ENCODE peak calls at places on chromosomes 16 and 17, in eight cellular contexts. R is neural progenitor cell, Y is fibroblast of lung, F is K562, P is HCT116, Z is A673, C is GM23248, S is HepG2. I is an unnamed sample. For H3K27me3, the result is how much of the 10 kb centered on the place peaks cover.

GRCh38 chr17:33201255-33201654 is 91.8 kb downstream of the ASIC2 start:
- DNase-seq in P (no peak), S (no peak), Z (peak), F (no peak), Y (no peak), R (peak), C (no peak), I (no peak)

GRCh38 chr17:74852237-74853047 is 7.2 kb downstream of the GRIN2C start:
- DNase-seq in Z (no peak), Y (peak), C (peak), F (peak), R (peak), S (peak), P (peak), I (peak)

GRCh38 chr17:40218006-40218739 is 931 bp upstream of the WIPF2 start:
- DNase-seq in Y (no peak), F (no peak), Z (no peak), C (no peak), S (no peak), R (no peak), P (no peak), I (no peak)

GRCh38 chr16:29943846-29944669 is 17.8 kb upstream of the TMEM219 start:
- DNase-seq in Z (peak), S (peak), Y (peak), P (peak), R (peak), C (peak), F (peak), I (no peak)

GRCh38 chr17:17886747-17887146 is 50.0 kb upstream of the SREBF1 start:
- DNase-seq in R (no peak), P (no peak), F (no peak), S (no peak), C (no peak), Y (no peak), Z (no peak), I (no peak)

GRCh38 chr16:88672776-88673175 is 9.9 kb upstream of the MVD start:
- DNase-seq in R (peak), Z (peak), C (no peak), S (no peak), F (no peak), Y (no peak), P (peak), I (no peak)

GRCh38 chr17:1999557-2000251 is 25.4 kb downstream of the RTN4RL1 start:
- DNase-seq in C (peak), R (peak), Y (peak), S (peak), F (no peak), Z (no peak), P (no peak), I (peak)

GRCh38 chr17:28228986-28229729 is 89.8 kb upstream of the TMEM97 start:
- DNase-seq in S (no peak), Z (no peak), P (no peak), C (no peak), Y (no peak), R (no peak), F (peak), I (no peak)

GRCh38 chr16:83715217-83715920 is 92.4 kb upstream of the HSBP1 start:
- DNase-seq in Z (no peak), P (no peak), F (no peak), S (no peak), R (no peak), Y (peak), C (no peak), I (no peak)

GRCh38 chr16:80274576-80275191 is 266.1 kb upstream of the DYNLRB2 start:
- DNase-seq in R (peak), P (no peak), Y (peak), C (peak), S (no peak), Z (no peak), F (no peak), I (no peak)

GRCh38 chr17:58306131-58306951 is 22.3 kb downstream of the TSPOAP1 start:
- DNase-seq in F (no peak), R (no peak), Y (no peak), Z (no peak), P (no peak), C (no peak), S (no peak), I (no peak)

GRCh38 chr17:10741416-10742140 is 11.8 kb upstream of the TMEM220 start:
- DNase-seq in S (no peak), Z (no peak), P (no peak), C (no peak), Y (no peak), F (no peak), R (no peak), I (no peak)

GRCh38 chr17:79942591-79943353 is 92.9 kb downstream of the TBC1D16 start:
- DNase-seq in Z (no peak), S (no peak), P (no peak), F (no peak), Y (peak), R (no peak), C (no peak), I (no peak)

GRCh38 chr17:77320501-77321256 is 179.9 kb downstream of the SEC14L1 start:
- DNase-seq in Z (peak), C (peak), F (peak), P (no peak), S (no peak), R (no peak), Y (no peak), I (peak)

GRCh38 chr16:66874079-66874775 is 6.1 kb upstream of the PDP2 start:
- DNase-seq in Y (peak), R (no peak), C (peak), Z (no peak), F (no peak), S (no peak), P (no peak), I (no peak)

GRCh38 chr17:62162898-62163297 is 97.8 kb upstream of the MED13 start:
- DNase-seq in Y (no peak), P (no peak), R (no peak), S (no peak), C (no peak), Z (no peak), F (no peak), I (no peak)

GRCh38 chr17:48499743-48500434 is 30.9 kb downstream of the HOXB1 start:
- DNase-seq in Y (no peak), F (no peak), Z (no peak), P (no peak), S (no peak), R (no peak), C (no peak), I (no peak)

GRCh38 chr17:48500435-48501426 is 30.1 kb downstream of the HOXB1 start:
- DNase-seq in F (peak), S (no peak), R (no peak), C (peak), P (no peak), Z (no peak), Y (peak), I (no peak)

GRCh38 chr17:48497103-48497502 is 33.7 kb downstream of the HOXB1 start:
- DNase-seq in C (peak), F (no peak), P (no peak), Z (no peak), R (no peak), S (no peak), Y (peak), I (no peak)

GRCh38 chr17:48499248-48499647 is 31.6 kb downstream of the HOXB1 start:
- DNase-seq in P (no peak), Z (no peak), F (no peak), R (no peak), Y (peak), C (peak), S (no peak), I (no peak)

DNA sequence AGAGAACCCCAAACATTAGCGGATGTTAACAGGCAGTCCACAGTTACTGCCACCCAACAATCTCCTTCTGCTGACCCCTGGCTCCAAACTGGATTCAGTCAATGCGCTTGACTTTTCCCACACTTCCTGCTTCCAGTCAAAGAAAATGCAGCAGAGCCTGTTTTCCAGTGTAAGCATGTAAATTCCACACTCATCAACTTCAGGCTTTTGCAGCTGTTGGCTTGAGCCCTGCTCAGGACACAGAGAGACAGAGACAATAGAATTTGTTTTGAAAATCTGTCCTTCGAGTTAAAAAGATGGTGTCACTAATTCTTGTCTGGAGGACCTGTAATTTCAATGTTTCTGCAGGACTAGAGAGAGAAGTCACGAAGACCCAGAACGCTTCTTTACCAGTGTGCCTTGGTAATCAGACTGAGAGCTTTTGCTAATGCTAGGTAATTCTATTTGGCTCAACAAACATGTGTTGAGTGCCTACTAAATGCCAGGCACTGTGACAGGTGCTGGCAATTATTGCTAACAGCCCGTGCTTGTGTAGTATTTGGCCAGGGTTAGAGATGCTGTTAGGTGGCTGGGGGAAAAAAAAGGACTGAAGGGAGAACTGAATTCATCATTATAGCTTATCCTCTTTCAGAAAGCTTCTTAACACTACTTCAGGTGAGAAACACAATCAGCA is 32.5 kb downstream of the HOXB1 start:
- DNase-seq in C (no peak), Y (no peak), Z (no peak), P (no peak), R (no peak), F (no peak), S (no peak), I (no peak)
- H3K27me3 ChIP-seq in C (under half), Y (under half), Z (under half), P (under half), R (half or more), F (under half), S (under half), I (under half)

DNA sequence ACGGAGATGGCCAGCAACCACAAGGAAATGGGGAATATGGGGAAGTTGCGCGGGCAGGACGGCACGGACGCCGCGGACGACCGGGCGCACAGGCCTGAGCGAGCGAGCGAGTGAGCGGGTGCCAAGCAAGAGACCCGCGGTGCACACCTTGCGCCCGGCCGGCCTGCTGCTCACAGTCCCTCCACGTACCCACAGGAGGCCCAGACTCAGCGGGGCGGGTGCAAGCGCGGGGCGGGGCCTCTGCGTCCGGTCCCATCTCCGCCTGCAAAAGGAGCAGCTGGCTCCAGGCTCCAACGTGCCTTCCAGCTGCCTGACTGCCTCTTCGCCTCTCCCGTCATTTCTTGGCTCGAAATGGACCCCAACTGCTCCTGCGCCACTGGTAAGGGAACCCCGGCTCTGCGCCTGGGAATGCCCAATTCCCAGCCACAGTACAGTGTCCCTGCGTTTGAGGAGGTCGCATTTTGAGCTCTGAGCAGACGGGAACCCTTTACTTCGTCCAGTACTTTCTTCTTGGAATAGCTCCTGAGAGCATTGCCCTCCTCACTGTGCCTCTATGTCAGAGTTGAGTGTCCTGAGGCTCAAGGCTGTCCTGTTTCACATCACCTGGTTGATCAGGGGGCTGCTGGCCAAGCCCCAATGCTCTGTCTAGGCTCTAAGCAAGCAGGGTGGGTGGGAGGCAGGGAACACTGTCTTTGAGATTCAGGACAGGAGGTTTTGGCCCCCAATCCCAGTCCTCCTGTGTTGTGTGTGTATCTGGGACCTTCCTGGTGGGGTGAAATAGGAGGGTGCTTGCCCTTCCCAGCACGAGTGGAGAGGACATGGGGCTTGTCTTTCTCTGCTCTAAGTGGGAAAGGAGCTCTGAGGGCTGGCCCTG is 8.1 kb upstream of the MT1E start:
- DNase-seq in R (peak), C (peak), S (no peak), F (no peak), P (no peak), Y (peak), Z (no peak), I (no peak)
- TF ChIP-seq EZH2 in R (peak), C (no peak), S (no peak), F (no peak), P (no peak), Y (no peak), Z (no peak), I (no peak)

DNA sequence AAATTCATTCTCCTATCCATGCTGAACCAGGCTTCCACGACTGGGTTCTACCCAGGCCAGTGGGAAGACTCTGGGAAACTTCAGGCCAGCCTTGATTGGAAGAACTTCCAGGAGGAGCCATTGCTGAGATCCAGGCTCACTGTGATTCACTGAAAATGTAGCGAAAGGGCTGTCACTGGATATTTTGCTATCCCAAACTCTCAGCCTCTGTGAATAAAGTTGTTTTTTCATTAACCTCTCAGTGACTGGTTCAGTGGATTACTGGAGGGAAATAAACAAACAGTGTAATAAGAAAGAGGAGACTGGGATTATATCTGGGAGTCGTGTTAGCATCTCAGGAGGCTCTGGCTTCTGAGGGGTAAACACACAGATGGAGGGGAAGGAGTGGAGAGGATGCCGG is 3.1 kb downstream of the FOXL1 start:
- DNase-seq in P (no peak), F (no peak), Z (no peak), C (peak), Y (peak), S (no peak), R (no peak), I (no peak)
- H3K27me3 ChIP-seq in P (under half), F (half or more), Z (under half), C (under half), Y (under half), S (half or more), R (half or more), I (half or more)

GRCh38 chr17:42684929-42685556 is 2.7 kb downstream of the CNTNAP1 start:
- DNase-seq in Y (no peak), R (no peak), P (no peak), F (no peak), C (no peak), Z (no peak), S (no peak), I (no peak)
- TF ChIP-seq EZH2 in Y (no peak), R (no peak), P (no peak), F (no peak), C (no peak), Z (no peak), S (no peak), I (no peak)

DNA sequence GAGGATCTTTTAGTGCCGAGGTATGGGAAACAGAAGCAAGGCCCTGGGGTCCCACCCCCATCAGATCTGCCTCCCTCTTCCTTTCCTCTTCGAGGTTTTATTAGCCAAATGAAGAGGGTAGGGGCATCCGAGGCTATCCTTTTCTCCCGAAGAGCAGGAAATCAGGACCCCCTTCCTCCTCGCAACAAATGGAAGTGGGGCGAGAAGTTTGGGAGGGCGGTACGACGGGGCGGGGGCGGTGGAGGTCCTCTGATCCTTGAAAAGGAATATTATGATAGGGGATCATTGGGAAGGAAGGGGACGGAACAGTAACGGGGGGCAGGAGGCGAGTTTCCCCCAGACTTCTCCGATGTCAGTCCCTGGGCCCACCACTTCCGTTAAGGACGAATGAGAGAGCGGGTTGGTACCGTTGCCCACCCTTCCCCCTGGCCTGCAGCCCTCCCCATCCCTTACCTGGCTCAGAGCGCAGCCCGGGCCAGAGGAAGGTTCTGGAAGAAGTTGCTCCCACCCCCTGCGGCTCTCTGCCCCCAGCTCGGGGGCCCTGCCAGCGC is 309 bp downstream of the FOXJ1 start:
- DNase-seq in C (no peak), Z (no peak), S (no peak), R (no peak), F (no peak), P (no peak), Y (no peak), I (no peak)
- H3K27me3 ChIP-seq in C (under half), Z (under half), S (under half), R (half or more), F (half or more), P (under half), Y (half or more), I (under half)

DNA sequence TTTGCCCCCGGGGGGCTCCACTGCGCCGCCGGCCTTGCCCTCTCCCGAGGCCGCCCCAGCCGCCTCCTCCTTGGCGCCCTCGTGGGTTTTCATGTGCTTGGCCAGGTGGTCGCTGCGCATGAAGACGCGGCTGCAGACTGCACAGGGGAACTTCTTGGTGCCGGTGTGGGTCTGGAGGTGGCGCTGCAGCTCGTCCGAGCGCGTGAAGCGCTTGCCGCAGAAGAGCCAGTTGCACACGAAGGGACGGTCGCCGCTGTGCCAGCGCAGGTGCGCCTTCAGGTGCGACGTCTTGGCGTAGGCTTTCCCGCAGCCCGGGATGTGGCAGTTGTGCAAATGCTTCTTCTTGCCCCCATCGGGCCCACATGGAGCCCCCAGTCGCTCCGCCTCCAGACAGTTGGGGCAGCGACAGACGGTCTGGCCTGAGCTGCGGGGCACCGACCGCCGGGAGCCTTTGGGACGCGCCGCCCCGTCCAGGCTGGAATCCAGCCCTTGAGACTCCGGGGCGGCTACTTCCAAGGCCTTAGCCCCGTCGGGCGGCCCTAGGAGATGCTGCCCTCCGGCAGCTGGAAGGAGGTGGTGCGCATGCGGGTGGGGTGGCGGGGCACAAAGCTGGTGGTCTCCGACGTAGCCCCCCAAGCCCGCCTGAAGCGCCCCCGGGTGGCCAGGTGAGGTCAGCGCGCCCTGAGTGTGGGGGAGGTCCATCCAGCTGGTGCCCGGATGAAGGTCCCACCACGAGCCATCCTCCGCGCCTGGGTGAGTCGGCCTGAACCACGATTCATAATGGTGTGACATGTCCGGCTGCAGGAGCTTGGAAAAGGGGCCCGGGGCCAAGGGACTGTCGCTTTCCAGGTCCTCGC is 3.4 kb downstream of the SP6 start:
- DNase-seq in C (peak), Z (no peak), Y (no peak), P (no peak), F (no peak), R (peak), S (no peak), I (peak)
- TF ChIP-seq EZH2 in C (no peak), Z (peak), Y (no peak), P (no peak), F (no peak), R (no peak), S (no peak), I (no peak)

GRCh38 chr17:73158133-73158532 is 6.7 kb upstream of the SSTR2 start:
- DNase-seq in Y (no peak), F (no peak), R (no peak), P (no peak), Z (no peak), C (no peak), S (no peak), I (no peak)

GRCh38 chr17:73160980-73161630 is 3.7 kb upstream of the SSTR2 start:
- DNase-seq in S (no peak), P (no peak), C (no peak), Y (no peak), Z (no peak), R (peak), F (no peak), I (no peak)

GRCh38 chr17:73165616-73166404 is 1.0 kb downstream of the SSTR2 start:
- DNase-seq in F (no peak), R (peak), Y (no peak), Z (no peak), P (no peak), S (no peak), C (peak), I (no peak)

GRCh38 chr17:73166731-73167581 is 2.1 kb downstream of the SSTR2 start:
- DNase-seq in Y (no peak), R (no peak), F (no peak), P (no peak), Z (no peak), S (no peak), C (peak), I (peak)

DNA sequence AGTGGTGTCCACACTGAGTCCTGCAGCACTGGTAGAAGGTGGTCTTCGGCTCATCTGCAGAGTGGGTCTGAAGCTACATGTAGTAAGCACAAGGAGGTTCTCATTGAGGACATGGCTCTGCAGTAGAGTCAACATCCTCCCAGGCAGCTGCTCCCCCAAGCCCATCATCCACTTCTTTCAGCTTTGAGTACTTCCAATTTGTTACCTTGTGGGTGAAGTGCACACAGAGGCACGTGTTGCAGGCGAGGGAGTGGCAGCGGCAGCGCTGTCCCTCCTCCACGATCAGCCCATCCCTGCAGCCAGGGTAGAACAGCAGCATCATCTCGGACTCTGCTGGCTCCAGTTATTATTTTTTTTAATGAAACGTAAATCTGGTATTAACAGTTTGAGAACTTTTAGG is 1.8 kb upstream of the SSTR2 start:
- DNase-seq in R (no peak), C (no peak), P (no peak), Y (no peak), F (no peak), Z (no peak), S (no peak), I (no peak)
- H3K27me3 ChIP-seq in R (half or more), C (half or more), P (under half), Y (half or more), F (half or more), Z (half or more), S (half or more), I (half or more)

I was measured in MM.1S.